ENCODE peak calls at places on chromosomes 16 and 17, in seven cellular contexts. One of them, this sample, is unnamed.

GRCh38 chr17:73271078-73271477 is 9.4 kb upstream of the CPSF4L start:
- DNase-seq in Calu3: no peak
- DNase-seq in HS-5: no peak
- DNase-seq in stimulated activated CD8-positive, alpha-beta memory T cell treated with anti-CD3 and anti-CD28 coated beads, Interleukin-4, amount 100 ng/mL, for 1 hour: no peak
- DNase-seq in substantia nigra: no peak
- DNase-seq in stimulated activated CD4-positive, alpha-beta T cell treated with anti-CD3 and anti-CD28 coated beads, Interleukin-2, amount 100 ng/mL, for 24 hours: no peak
- DNase-seq in endodermal cell: no peak
- DNase-seq in this sample: no peak

GRCh38 chr17:75047398-75048098 is 523 bp downstream of the KCTD2 start:
- DNase-seq in stimulated activated CD8-positive, alpha-beta memory T cell treated with anti-CD3 and anti-CD28 coated beads, Interleukin-4, amount 100 ng/mL, for 1 hour: no peak
- DNase-seq in substantia nigra: no peak
- DNase-seq in Calu3: peak
- DNase-seq in HS-5: no peak
- DNase-seq in stimulated activated CD4-positive, alpha-beta T cell treated with anti-CD3 and anti-CD28 coated beads, Interleukin-2, amount 100 ng/mL, for 24 hours: peak
- DNase-seq in endodermal cell: peak
- DNase-seq in this sample: no peak

GRCh38 chr17:66965801-66966528 is 1.5 kb downstream of the CACNG4 start:
- DNase-seq in Calu3: peak
- DNase-seq in stimulated activated CD8-positive, alpha-beta memory T cell treated with anti-CD3 and anti-CD28 coated beads, Interleukin-4, amount 100 ng/mL, for 1 hour: no peak
- DNase-seq in substantia nigra: no peak
- DNase-seq in stimulated activated CD4-positive, alpha-beta T cell treated with anti-CD3 and anti-CD28 coated beads, Interleukin-2, amount 100 ng/mL, for 24 hours: peak
- DNase-seq in endodermal cell: peak
- DNase-seq in HS-5: no peak
- DNase-seq in this sample: no peak

GRCh38 chr17:41697122-41697962 is 8.7 kb downstream of the EIF1 start:
- DNase-seq in substantia nigra: no peak
- DNase-seq in stimulated activated CD4-positive, alpha-beta T cell treated with anti-CD3 and anti-CD28 coated beads, Interleukin-2, amount 100 ng/mL, for 24 hours: no peak
- DNase-seq in Calu3: no peak
- DNase-seq in endodermal cell: peak
- DNase-seq in stimulated activated CD8-positive, alpha-beta memory T cell treated with anti-CD3 and anti-CD28 coated beads, Interleukin-4, amount 100 ng/mL, for 1 hour: no peak
- DNase-seq in HS-5: no peak
- DNase-seq in this sample: no peak

GRCh38 chr17:58529275-58529674 is 14.8 kb upstream of the MTMR4 start:
- DNase-seq in substantia nigra: peak
- DNase-seq in Calu3: no peak
- DNase-seq in HS-5: no peak
- DNase-seq in stimulated activated CD8-positive, alpha-beta memory T cell treated with anti-CD3 and anti-CD28 coated beads, Interleukin-4, amount 100 ng/mL, for 1 hour: no peak
- DNase-seq in stimulated activated CD4-positive, alpha-beta T cell treated with anti-CD3 and anti-CD28 coated beads, Interleukin-2, amount 100 ng/mL, for 24 hours: no peak
- DNase-seq in endodermal cell: peak
- DNase-seq in this sample: no peak

GRCh38 chr16:71276589-71277334 is 12.4 kb downstream of the CMTR2 start:
- DNase-seq in stimulated activated CD8-positive, alpha-beta memory T cell treated with anti-CD3 and anti-CD28 coated beads, Interleukin-4, amount 100 ng/mL, for 1 hour: no peak
- DNase-seq in Calu3: no peak
- DNase-seq in endodermal cell: no peak
- DNase-seq in stimulated activated CD4-positive, alpha-beta T cell treated with anti-CD3 and anti-CD28 coated beads, Interleukin-2, amount 100 ng/mL, for 24 hours: no peak
- DNase-seq in HS-5: no peak
- DNase-seq in substantia nigra: no peak
- DNase-seq in this sample: no peak

GRCh38 chr16:21989141-21989540 is 11.8 kb downstream of the PDZD9 start:
- DNase-seq in substantia nigra: no peak
- DNase-seq in stimulated activated CD8-positive, alpha-beta memory T cell treated with anti-CD3 and anti-CD28 coated beads, Interleukin-4, amount 100 ng/mL, for 1 hour: no peak
- DNase-seq in stimulated activated CD4-positive, alpha-beta T cell treated with anti-CD3 and anti-CD28 coated beads, Interleukin-2, amount 100 ng/mL, for 24 hours: no peak
- DNase-seq in endodermal cell: no peak
- DNase-seq in HS-5: no peak
- DNase-seq in Calu3: no peak
- DNase-seq in this sample: no peak

GRCh38 chr16:75109732-75110243 is 6.8 kb downstream of the LDHD start:
- DNase-seq in stimulated activated CD8-positive, alpha-beta memory T cell treated with anti-CD3 and anti-CD28 coated beads, Interleukin-4, amount 100 ng/mL, for 1 hour: no peak
- DNase-seq in stimulated activated CD4-positive, alpha-beta T cell treated with anti-CD3 and anti-CD28 coated beads, Interleukin-2, amount 100 ng/mL, for 24 hours: no peak
- DNase-seq in substantia nigra: no peak
- DNase-seq in endodermal cell: peak
- DNase-seq in HS-5: no peak
- DNase-seq in Calu3: peak
- DNase-seq in this sample: no peak

GRCh38 chr17:80163315-80163714 is 6.5 kb upstream of the CARD14 start:
- DNase-seq in Calu3: no peak
- DNase-seq in stimulated activated CD8-positive, alpha-beta memory T cell treated with anti-CD3 and anti-CD28 coated beads, Interleukin-4, amount 100 ng/mL, for 1 hour: no peak
- DNase-seq in HS-5: no peak
- DNase-seq in stimulated activated CD4-positive, alpha-beta T cell treated with anti-CD3 and anti-CD28 coated beads, Interleukin-2, amount 100 ng/mL, for 24 hours: no peak
- DNase-seq in endodermal cell: no peak
- DNase-seq in substantia nigra: no peak
- DNase-seq in this sample: no peak

GRCh38 chr16:24858219-24859041 is 12.7 kb downstream of the SLC5A11 start:
- DNase-seq in endodermal cell: peak
- DNase-seq in HS-5: no peak
- DNase-seq in substantia nigra: no peak
- DNase-seq in stimulated activated CD4-positive, alpha-beta T cell treated with anti-CD3 and anti-CD28 coated beads, Interleukin-2, amount 100 ng/mL, for 24 hours: peak
- DNase-seq in stimulated activated CD8-positive, alpha-beta memory T cell treated with anti-CD3 and anti-CD28 coated beads, Interleukin-4, amount 100 ng/mL, for 1 hour: no peak
- DNase-seq in Calu3: peak
- DNase-seq in this sample: no peak

GRCh38 chr16:53207810-53208752 is 153.3 kb downstream of the CHD9 start:
- DNase-seq in stimulated activated CD8-positive, alpha-beta memory T cell treated with anti-CD3 and anti-CD28 coated beads, Interleukin-4, amount 100 ng/mL, for 1 hour: no peak
- DNase-seq in Calu3: peak
- DNase-seq in HS-5: peak
- DNase-seq in endodermal cell: peak
- DNase-seq in substantia nigra: peak
- DNase-seq in stimulated activated CD4-positive, alpha-beta T cell treated with anti-CD3 and anti-CD28 coated beads, Interleukin-2, amount 100 ng/mL, for 24 hours: no peak
- DNase-seq in this sample: no peak

GRCh38 chr16:67767953-67768352 is 38.4 kb downstream of the RANBP10 start:
- DNase-seq in HS-5: peak
- DNase-seq in Calu3: no peak
- DNase-seq in stimulated activated CD8-positive, alpha-beta memory T cell treated with anti-CD3 and anti-CD28 coated beads, Interleukin-4, amount 100 ng/mL, for 1 hour: no peak
- DNase-seq in stimulated activated CD4-positive, alpha-beta T cell treated with anti-CD3 and anti-CD28 coated beads, Interleukin-2, amount 100 ng/mL, for 24 hours: no peak
- DNase-seq in endodermal cell: no peak
- DNase-seq in substantia nigra: no peak
- DNase-seq in this sample: no peak

GRCh38 chr16:89364603-89365002 is 125.8 kb downstream of the ANKRD11 start:
- DNase-seq in stimulated activated CD8-positive, alpha-beta memory T cell treated with anti-CD3 and anti-CD28 coated beads, Interleukin-4, amount 100 ng/mL, for 1 hour: no peak
- DNase-seq in substantia nigra: no peak
- DNase-seq in HS-5: no peak
- DNase-seq in Calu3: no peak
- DNase-seq in stimulated activated CD4-positive, alpha-beta T cell treated with anti-CD3 and anti-CD28 coated beads, Interleukin-2, amount 100 ng/mL, for 24 hours: no peak
- DNase-seq in endodermal cell: no peak
- DNase-seq in this sample: no peak

GRCh38 chr16:17277981-17278381 is 192.8 kb downstream of the XYLT1 start:
- DNase-seq in stimulated activated CD8-positive, alpha-beta memory T cell treated with anti-CD3 and anti-CD28 coated beads, Interleukin-4, amount 100 ng/mL, for 1 hour: no peak
- DNase-seq in Calu3: peak
- DNase-seq in stimulated activated CD4-positive, alpha-beta T cell treated with anti-CD3 and anti-CD28 coated beads, Interleukin-2, amount 100 ng/mL, for 24 hours: peak
- DNase-seq in HS-5: no peak
- DNase-seq in substantia nigra: no peak
- DNase-seq in endodermal cell: peak
- DNase-seq in this sample: no peak

GRCh38 chr16:4140652-4141051 is 24.4 kb upstream of the ADCY9 start:
- DNase-seq in stimulated activated CD8-positive, alpha-beta memory T cell treated with anti-CD3 and anti-CD28 coated beads, Interleukin-4, amount 100 ng/mL, for 1 hour: no peak
- DNase-seq in substantia nigra: no peak
- DNase-seq in HS-5: no peak
- DNase-seq in Calu3: no peak
- DNase-seq in stimulated activated CD4-positive, alpha-beta T cell treated with anti-CD3 and anti-CD28 coated beads, Interleukin-2, amount 100 ng/mL, for 24 hours: no peak
- DNase-seq in endodermal cell: no peak
- DNase-seq in this sample: no peak

GRCh38 chr16:11160676-11161115 is 95.3 kb downstream of the SOCS1 start:
- DNase-seq in HS-5: no peak
- DNase-seq in stimulated activated CD4-positive, alpha-beta T cell treated with anti-CD3 and anti-CD28 coated beads, Interleukin-2, amount 100 ng/mL, for 24 hours: no peak
- DNase-seq in endodermal cell: no peak
- DNase-seq in Calu3: no peak
- DNase-seq in stimulated activated CD8-positive, alpha-beta memory T cell treated with anti-CD3 and anti-CD28 coated beads, Interleukin-4, amount 100 ng/mL, for 1 hour: no peak
- DNase-seq in substantia nigra: no peak
- DNase-seq in this sample: no peak

GRCh38 chr16:57045694-57046381 is 46.5 kb upstream of the CPNE2 start:
- DNase-seq in substantia nigra: peak
- DNase-seq in stimulated activated CD8-positive, alpha-beta memory T cell treated with anti-CD3 and anti-CD28 coated beads, Interleukin-4, amount 100 ng/mL, for 1 hour: no peak
- DNase-seq in stimulated activated CD4-positive, alpha-beta T cell treated with anti-CD3 and anti-CD28 coated beads, Interleukin-2, amount 100 ng/mL, for 24 hours: peak
- DNase-seq in Calu3: no peak
- DNase-seq in endodermal cell: peak
- DNase-seq in HS-5: no peak
- DNase-seq in this sample: no peak

GRCh38 chr17:82065638-82066303 is at the start of gene DUS1L:
- DNase-seq in HS-5: no peak
- DNase-seq in Calu3: peak
- DNase-seq in endodermal cell: peak
- DNase-seq in substantia nigra: no peak
- DNase-seq in stimulated activated CD8-positive, alpha-beta memory T cell treated with anti-CD3 and anti-CD28 coated beads, Interleukin-4, amount 100 ng/mL, for 1 hour: peak
- DNase-seq in stimulated activated CD4-positive, alpha-beta T cell treated with anti-CD3 and anti-CD28 coated beads, Interleukin-2, amount 100 ng/mL, for 24 hours: peak
- DNase-seq in this sample: peak

GRCh38 chr16:65111306-65111705 is 10.6 kb downstream of the CDH11 start:
- DNase-seq in stimulated activated CD8-positive, alpha-beta memory T cell treated with anti-CD3 and anti-CD28 coated beads, Interleukin-4, amount 100 ng/mL, for 1 hour: no peak
- DNase-seq in HS-5: no peak
- DNase-seq in stimulated activated CD4-positive, alpha-beta T cell treated with anti-CD3 and anti-CD28 coated beads, Interleukin-2, amount 100 ng/mL, for 24 hours: no peak
- DNase-seq in substantia nigra: no peak
- DNase-seq in endodermal cell: no peak
- DNase-seq in Calu3: no peak
- DNase-seq in this sample: no peak

GRCh38 chr17:27609606-27610303 is 21.2 kb upstream of the LGALS9 start:
- DNase-seq in Calu3: peak
- DNase-seq in endodermal cell: peak
- DNase-seq in stimulated activated CD4-positive, alpha-beta T cell treated with anti-CD3 and anti-CD28 coated beads, Interleukin-2, amount 100 ng/mL, for 24 hours: no peak
- DNase-seq in stimulated activated CD8-positive, alpha-beta memory T cell treated with anti-CD3 and anti-CD28 coated beads, Interleukin-4, amount 100 ng/mL, for 1 hour: no peak
- DNase-seq in HS-5: no peak
- DNase-seq in substantia nigra: no peak
- DNase-seq in this sample: no peak

GRCh38 chr17:69870751-69871199 is 204.2 kb upstream of the KCNJ16 start:
- DNase-seq in stimulated activated CD8-positive, alpha-beta memory T cell treated with anti-CD3 and anti-CD28 coated beads, Interleukin-4, amount 100 ng/mL, for 1 hour: no peak
- DNase-seq in Calu3: no peak
- DNase-seq in HS-5: peak
- DNase-seq in endodermal cell: peak
- DNase-seq in stimulated activated CD4-positive, alpha-beta T cell treated with anti-CD3 and anti-CD28 coated beads, Interleukin-2, amount 100 ng/mL, for 24 hours: no peak
- DNase-seq in substantia nigra: no peak
- DNase-seq in this sample: no peak

GRCh38 chr17:80458016-80458415 is 18.4 kb downstream of the NPTX1 start:
- DNase-seq in endodermal cell: no peak
- DNase-seq in stimulated activated CD8-positive, alpha-beta memory T cell treated with anti-CD3 and anti-CD28 coated beads, Interleukin-4, amount 100 ng/mL, for 1 hour: no peak
- DNase-seq in substantia nigra: no peak
- DNase-seq in Calu3: no peak
- DNase-seq in stimulated activated CD4-positive, alpha-beta T cell treated with anti-CD3 and anti-CD28 coated beads, Interleukin-2, amount 100 ng/mL, for 24 hours: no peak
- DNase-seq in HS-5: no peak
- DNase-seq in this sample: no peak